ENCODE peak calls at places on chromosomes 12 and 14, in nine cellular contexts. R is H54; O is CD4-positive, CD25-positive, alpha-beta regulatory T cell; X is NCI-H1105; M is stomach; N is GOT3; G is HEK293T; C is SW 1271; U is activated CD4-positive, alpha-beta T cell treated with anti-CD3 and anti-CD28 coated beads for 24 hours. T is an unnamed sample.

GRCh38 chr14:97634786-97635185 is 837.6 kb downstream of the VRK1 start:
- DNase-seq in R (no peak), O (peak), X (no peak), M (no peak), N (no peak), G (no peak), C (no peak), U (no peak), T (no peak)

GRCh38 chr12:111687255-111687654 is 1.4 kb downstream of the ACAD10 start:
- DNase-seq in R (no peak), O (no peak), X (no peak), M (no peak), N (no peak), G (peak), C (no peak), U (no peak), T (no peak)

GRCh38 chr12:67982165-67982563 is 7.1 kb upstream of the IFNG-AS1 start:
- DNase-seq in R (no peak), O (no peak), X (no peak), M (no peak), N (no peak), G (no peak), C (no peak), U (no peak), T (no peak)

GRCh38 chr12:71460850-71461609 is 21.4 kb downstream of the LGR5 start:
- DNase-seq in R (no peak), O (no peak), X (no peak), M (no peak), N (no peak), G (no peak), C (no peak), U (no peak), T (no peak)

GRCh38 chr12:110289711-110290078 is 8.6 kb downstream of the ATP2A2 start:
- DNase-seq in R (no peak), O (no peak), X (no peak), M (no peak), N (no peak), G (no peak), C (no peak), U (no peak), T (no peak)

GRCh38 chr14:103915616-103916015 is 12.6 kb upstream of the TDRD9 start:
- DNase-seq in R (no peak), O (no peak), X (no peak), M (no peak), N (no peak), G (no peak), C (no peak), U (no peak), T (no peak)

GRCh38 chr12:2282321-2282720 is 229.5 kb downstream of the CACNA1C start:
- DNase-seq in R (no peak), O (no peak), X (no peak), M (no peak), N (no peak), G (no peak), C (no peak), U (no peak), T (no peak)

GRCh38 chr14:26113930-26114329 is 483.9 kb downstream of the NOVA1 start:
- DNase-seq in R (no peak), O (no peak), X (no peak), M (no peak), N (no peak), G (no peak), C (no peak), U (no peak), T (no peak)

GRCh38 chr12:55974308-55974724 is 438 bp downstream of the RAB5B start:
- DNase-seq in R (peak), O (no peak), X (peak), M (peak), N (no peak), G (peak), C (peak), U (no peak), T (no peak)

GRCh38 chr12:118094039-118094438 is 9.8 kb downstream of the VSIG10 start:
- DNase-seq in R (no peak), O (no peak), X (no peak), M (no peak), N (no peak), G (no peak), C (no peak), U (no peak), T (no peak)

GRCh38 chr12:26647091-26647490 is 185.9 kb downstream of the ITPR2 start:
- DNase-seq in R (no peak), O (no peak), X (no peak), M (no peak), N (no peak), G (no peak), C (no peak), U (no peak), T (no peak)

GRCh38 chr12:77925536-77926108 is 94.9 kb downstream of the NAV3 start:
- DNase-seq in R (no peak), O (no peak), X (peak), M (peak), N (no peak), G (peak), C (peak), U (no peak), T (peak)

GRCh38 chr14:75476274-75476995 is 45.8 kb upstream of the BATF start:
- DNase-seq in R (no peak), O (no peak), X (no peak), M (peak), N (no peak), G (no peak), C (no peak), U (no peak), T (no peak)